ENCODE peak calls at places on chromosome 1, in eight cellular contexts. H, F, K, I, Z, N, S and T are unnamed samples.

GRCh38 chr1:230827081-230827681 is 41.1 kb downstream of the C1orf198 start:
- DNase-seq in H (no peak), F (peak), K (peak), I (no peak), Z (peak), N (no peak), S (peak), T (peak)

GRCh38 chr1:78004719-78005346 is at the start of gene DNAJB4:
- DNase-seq in H (peak), F (peak), K (peak), I (peak), Z (peak), N (peak), S (peak), T (peak)

GRCh38 chr1:167678422-167678821 is 43.4 kb upstream of the MPZL1 start:
- DNase-seq in H (no peak), F (no peak), K (no peak), I (no peak), Z (no peak), N (no peak), S (no peak), T (no peak)

GRCh38 chr1:9229549-9229948 is 5.0 kb upstream of the H6PD start:
- DNase-seq in H (no peak), F (no peak), K (no peak), I (no peak), Z (no peak), N (no peak), S (no peak), T (no peak)

GRCh38 chr1:232227171-232227740 is 402.7 kb downstream of the SIPA1L2 start:
- DNase-seq in H (no peak), F (peak), K (no peak), I (no peak), Z (no peak), N (no peak), S (no peak), T (no peak)

GRCh38 chr1:241503444-241503843 is 16.1 kb downstream of the FH start:
- DNase-seq in H (no peak), F (no peak), K (no peak), I (no peak), Z (no peak), N (no peak), S (no peak), T (no peak)

GRCh38 chr1:6280761-6281451 is 20.0 kb upstream of the GPR153 start:
- DNase-seq in H (no peak), F (no peak), K (no peak), I (no peak), Z (no peak), N (peak), S (no peak), T (peak)

GRCh38 chr1:12539705-12540579 is 78.1 kb downstream of the DHRS3 start:
- DNase-seq in H (peak), F (peak), K (peak), I (no peak), Z (peak), N (no peak), S (peak), T (peak)

GRCh38 chr1:157288006-157288405 is 149.8 kb upstream of the ETV3 start:
- DNase-seq in H (no peak), F (no peak), K (no peak), I (no peak), Z (peak), N (no peak), S (no peak), T (no peak)

GRCh38 chr1:29332204-29332603 is 95.9 kb downstream of the PTPRU start:
- DNase-seq in H (peak), F (peak), K (peak), I (no peak), Z (no peak), N (peak), S (peak), T (peak)

GRCh38 chr1:160291248-160292220 is 6.6 kb upstream of the PEX19 start:
- DNase-seq in H (peak), F (peak), K (peak), I (peak), Z (peak), N (peak), S (peak), T (peak)

GRCh38 chr1:181604482-181604881 is 121.2 kb downstream of the CACNA1E start:
- DNase-seq in H (no peak), F (no peak), K (no peak), I (no peak), Z (no peak), N (no peak), S (no peak), T (no peak)

GRCh38 chr1:94144836-94145235 is 23.9 kb upstream of the ABCA4 start:
- DNase-seq in H (no peak), F (no peak), K (no peak), I (no peak), Z (no peak), N (no peak), S (no peak), T (no peak)

GRCh38 chr1:68185743-68186142 is 46.6 kb downstream of the WLS start:
- DNase-seq in H (no peak), F (no peak), K (no peak), I (no peak), Z (no peak), N (no peak), S (no peak), T (no peak)

GRCh38 chr1:193408782-193409293 is 222.4 kb upstream of the B3GALT2 start:
- DNase-seq in H (peak), F (peak), K (peak), I (no peak), Z (no peak), N (peak), S (peak), T (no peak)

GRCh38 chr1:232915212-232915611 is 35.2 kb upstream of the NTPCR start:
- DNase-seq in H (no peak), F (no peak), K (no peak), I (no peak), Z (no peak), N (no peak), S (no peak), T (no peak)

GRCh38 chr1:204114606-204115005 is 37.2 kb downstream of the ETNK2 start:
- DNase-seq in H (no peak), F (no peak), K (no peak), I (no peak), Z (no peak), N (no peak), S (no peak), T (no peak)

GRCh38 chr1:245096330-245097066 is 58.3 kb upstream of the KIF26B start:
- DNase-seq in H (no peak), F (no peak), K (no peak), I (no peak), Z (no peak), N (no peak), S (no peak), T (peak)

GRCh38 chr1:59986736-59987310 is 60.2 kb upstream of the CYP2J2 start:
- DNase-seq in H (no peak), F (no peak), K (no peak), I (no peak), Z (peak), N (no peak), S (no peak), T (no peak)

GRCh38 chr1:26677306-26678115 is 18.3 kb upstream of the ARID1A start:
- DNase-seq in H (peak), F (peak), K (peak), I (peak), Z (peak), N (peak), S (peak), T (peak)

GRCh38 chr1:94579876-94580294 is 38.3 kb upstream of the F3 start:
- DNase-seq in H (peak), F (peak), K (peak), I (no peak), Z (peak), N (peak), S (peak), T (peak)

GRCh38 chr1:201602413-201603265 is 63.7 kb downstream of the NAV1 start:
- DNase-seq in H (peak), F (peak), K (peak), I (no peak), Z (no peak), N (peak), S (peak), T (no peak)